ENCODE peak calls at places on chromosomes 6 and 20, in four cellular contexts. One of them, this sample, is unnamed.

GRCh38 chr6:30879684-30880427 is 4.5 kb upstream of the DDR1 start:
- DNase-seq in IMR-90: no peak
- DNase-seq in K562: peak
- DNase-seq in HepG2: no peak
- DNase-seq in this sample: no peak

GRCh38 chr6:125230674-125231073 is 71.1 kb downstream of the HDDC2 start:
- DNase-seq in K562: no peak
- DNase-seq in HepG2: no peak
- DNase-seq in IMR-90: no peak
- DNase-seq in this sample: no peak

GRCh38 chr6:139757766-139758655 is 383.6 kb upstream of the CITED2 start:
- DNase-seq in IMR-90: peak
- DNase-seq in HepG2: no peak
- DNase-seq in K562: no peak
- DNase-seq in this sample: no peak

GRCh38 chr6:32932132-32932868 is 8.5 kb downstream of the HLA-DMB start:
- DNase-seq in IMR-90: peak
- DNase-seq in K562: no peak
- DNase-seq in HepG2: no peak
- DNase-seq in this sample: no peak

GRCh38 chr6:20640181-20640580 is 105.9 kb downstream of the CDKAL1 start:
- DNase-seq in K562: no peak
- DNase-seq in HepG2: no peak
- DNase-seq in IMR-90: no peak
- DNase-seq in this sample: no peak

GRCh38 chr20:20664795-20665194 is 47.6 kb downstream of the RALGAPA2 start:
- DNase-seq in HepG2: peak
- DNase-seq in K562: no peak
- DNase-seq in IMR-90: no peak
- DNase-seq in this sample: peak

GRCh38 chr6:98871057-98871456 is 36.7 kb downstream of the POU3F2 start:
- DNase-seq in HepG2: no peak
- DNase-seq in K562: no peak
- DNase-seq in IMR-90: no peak
- DNase-seq in this sample: no peak

GRCh38 chr6:151022492-151022891 is 157.0 kb downstream of the MTHFD1L start:
- DNase-seq in HepG2: no peak
- DNase-seq in IMR-90: no peak
- DNase-seq in K562: no peak
- DNase-seq in this sample: no peak

GRCh38 chr6:100376103-100376502 is 88.6 kb downstream of the SIM1 start:
- DNase-seq in K562: no peak
- DNase-seq in HepG2: no peak
- DNase-seq in IMR-90: no peak
- DNase-seq in this sample: no peak

GRCh38 chr6:157635388-157636244 is 187.4 kb upstream of the SNX9 start:
- DNase-seq in K562: peak
- DNase-seq in IMR-90: no peak
- DNase-seq in HepG2: no peak
- DNase-seq in this sample: no peak

GRCh38 chr20:34558320-34559202 is at the start of gene MAP1LC3A:
- DNase-seq in K562: peak
- DNase-seq in HepG2: no peak
- DNase-seq in IMR-90: peak
- DNase-seq in this sample: peak

GRCh38 chr20:63577317-63577894 is 3.4 kb upstream of the HELZ2 start:
- DNase-seq in IMR-90: no peak
- DNase-seq in HepG2: no peak
- DNase-seq in K562: no peak
- DNase-seq in this sample: no peak

GRCh38 chr6:82705579-82705978 is 342.0 kb downstream of the TPBG start:
- DNase-seq in K562: no peak
- DNase-seq in HepG2: no peak
- DNase-seq in IMR-90: no peak
- DNase-seq in this sample: no peak

GRCh38 chr6:42380208-42380979 is 71.3 kb downstream of the TRERF1 start:
- DNase-seq in IMR-90: no peak
- DNase-seq in K562: no peak
- DNase-seq in HepG2: no peak
- DNase-seq in this sample: no peak

GRCh38 chr6:36387440-36388303 is at the start of gene ETV7:
- DNase-seq in K562: no peak
- DNase-seq in IMR-90: peak
- DNase-seq in HepG2: no peak
- DNase-seq in this sample: no peak

GRCh38 chr6:104407957-104408356 is 451.8 kb downstream of the HACE1 start:
- DNase-seq in IMR-90: no peak
- DNase-seq in K562: no peak
- DNase-seq in HepG2: no peak
- DNase-seq in this sample: no peak

GRCh38 chr6:104411302-104411701 is 448.4 kb downstream of the HACE1 start:
- DNase-seq in K562: no peak
- DNase-seq in IMR-90: no peak
- DNase-seq in HepG2: no peak
- DNase-seq in this sample: no peak

GRCh38 chr6:104414723-104415122 is 445.0 kb downstream of the HACE1 start:
- DNase-seq in K562: no peak
- DNase-seq in HepG2: no peak
- DNase-seq in IMR-90: no peak
- DNase-seq in this sample: no peak

GRCh38 chr6:104413767-104414166 is 446.0 kb downstream of the HACE1 start:
- DNase-seq in IMR-90: no peak
- DNase-seq in HepG2: no peak
- DNase-seq in K562: peak
- DNase-seq in this sample: no peak

DNA sequence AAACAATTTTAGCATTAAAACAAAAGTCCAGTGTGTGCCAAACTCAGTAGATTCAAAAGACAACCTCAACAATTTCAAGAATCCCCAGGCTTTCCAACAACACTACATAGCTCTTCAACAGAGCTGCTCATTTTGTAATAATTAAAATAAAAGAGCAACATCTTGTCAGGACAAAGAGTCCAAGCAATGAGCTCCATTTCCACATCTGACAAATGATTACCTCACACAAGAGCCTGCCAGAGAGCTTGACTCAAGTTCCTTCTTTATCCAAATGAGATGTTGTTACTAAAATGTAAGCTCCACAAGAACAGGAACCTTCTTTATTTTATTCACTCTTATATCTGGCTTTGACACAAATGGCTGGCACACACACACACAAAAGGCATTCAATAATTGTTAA is 449.8 kb downstream of the HACE1 start:
- DNase-seq in K562: no peak
- DNase-seq in HepG2: no peak
- DNase-seq in IMR-90: no peak
- DNase-seq in this sample: no peak
- TF ChIP-seq MAZ in K562: no peak
- TF ChIP-seq MAZ in HepG2: no peak
- TF ChIP-seq MAZ in IMR-90: no peak
- TF ChIP-seq MAZ in this sample: no peak

GRCh38 chr6:73152556-73152955 is 72.7 kb downstream of the KHDC1L start:
- DNase-seq in IMR-90: no peak
- DNase-seq in K562: no peak
- DNase-seq in HepG2: no peak
- DNase-seq in this sample: no peak
- TF ChIP-seq MAZ in IMR-90: no peak
- TF ChIP-seq MAZ in K562: no peak
- TF ChIP-seq MAZ in HepG2: no peak
- TF ChIP-seq MAZ in this sample: no peak

GRCh38 chr6:96704713-96705112 is 132.6 kb downstream of the GPR63 start:
- DNase-seq in K562: no peak
- DNase-seq in HepG2: no peak
- DNase-seq in IMR-90: no peak
- DNase-seq in this sample: no peak
- TF ChIP-seq MAZ in K562: no peak
- TF ChIP-seq MAZ in HepG2: no peak
- TF ChIP-seq MAZ in IMR-90: no peak
- TF ChIP-seq MAZ in this sample: no peak

GRCh38 chr6:37630281-37630799 is 67.3 kb downstream of the MDGA1 start:
- DNase-seq in IMR-90: peak
- DNase-seq in HepG2: peak
- DNase-seq in K562: no peak
- DNase-seq in this sample: peak
- TF ChIP-seq MAZ in IMR-90: peak
- TF ChIP-seq MAZ in HepG2: no peak
- TF ChIP-seq MAZ in K562: no peak
- TF ChIP-seq MAZ in this sample: no peak

GRCh38 chr6:53143710-53144109 is 4.9 kb downstream of the GCM1 start:
- DNase-seq in K562: no peak
- DNase-seq in IMR-90: no peak
- DNase-seq in HepG2: no peak
- DNase-seq in this sample: no peak
- TF ChIP-seq MAZ in K562: no peak
- TF ChIP-seq MAZ in IMR-90: no peak
- TF ChIP-seq MAZ in HepG2: no peak
- TF ChIP-seq MAZ in this sample: no peak

GRCh38 chr6:26234421-26235239 is 130.4 kb upstream of the BTN3A2 start:
- DNase-seq in IMR-90: peak
- DNase-seq in K562: peak
- DNase-seq in HepG2: no peak
- DNase-seq in this sample: peak

GRCh38 chr6:26232306-26232949 is 132.6 kb upstream of the BTN3A2 start:
- DNase-seq in HepG2: no peak
- DNase-seq in IMR-90: no peak
- DNase-seq in K562: no peak
- DNase-seq in this sample: no peak

GRCh38 chr6:26231006-26231587 is 133.9 kb upstream of the BTN3A2 start:
- DNase-seq in K562: no peak
- DNase-seq in IMR-90: no peak
- DNase-seq in HepG2: no peak
- DNase-seq in this sample: no peak

GRCh38 chr6:26233608-26234420 is 131.2 kb upstream of the BTN3A2 start:
- DNase-seq in K562: peak
- DNase-seq in IMR-90: peak
- DNase-seq in HepG2: no peak
- DNase-seq in this sample: peak

GRCh38 chr6:26232950-26233607 is 131.9 kb upstream of the BTN3A2 start:
- DNase-seq in IMR-90: peak
- DNase-seq in K562: no peak
- DNase-seq in HepG2: no peak
- DNase-seq in this sample: no peak
- TF ChIP-seq MAZ in IMR-90: no peak
- TF ChIP-seq MAZ in K562: no peak
- TF ChIP-seq MAZ in HepG2: no peak
- TF ChIP-seq MAZ in this sample: no peak

GRCh38 chr6:34512738-34513115 is 43.4 kb downstream of the SPDEF start:
- DNase-seq in HepG2: no peak
- DNase-seq in IMR-90: no peak
- DNase-seq in K562: no peak
- DNase-seq in this sample: no peak

GRCh38 chr6:34511923-34512737 is 44.0 kb downstream of the SPDEF start:
- DNase-seq in HepG2: no peak
- DNase-seq in K562: no peak
- DNase-seq in IMR-90: no peak
- DNase-seq in this sample: no peak

GRCh38 chr6:34514593-34515472 is 41.3 kb downstream of the SPDEF start:
- DNase-seq in HepG2: no peak
- DNase-seq in IMR-90: peak
- DNase-seq in K562: peak
- DNase-seq in this sample: no peak

GRCh38 chr6:34514112-34514511 is 42.0 kb downstream of the SPDEF start:
- DNase-seq in K562: no peak
- DNase-seq in HepG2: no peak
- DNase-seq in IMR-90: no peak
- DNase-seq in this sample: no peak

GRCh38 chr6:34513628-34514027 is 42.5 kb downstream of the SPDEF start:
- DNase-seq in K562: peak
- DNase-seq in HepG2: no peak
- DNase-seq in IMR-90: no peak
- DNase-seq in this sample: no peak
- TF ChIP-seq MAZ in K562: no peak
- TF ChIP-seq MAZ in HepG2: no peak
- TF ChIP-seq MAZ in IMR-90: no peak
- TF ChIP-seq MAZ in this sample: no peak

GRCh38 chr6:52815167-52816092 is 11.8 kb upstream of the GSTA1 start:
- DNase-seq in HepG2: peak
- DNase-seq in K562: peak
- DNase-seq in IMR-90: peak
- DNase-seq in this sample: peak
- TF ChIP-seq MAZ in HepG2: no peak
- TF ChIP-seq MAZ in K562: no peak
- TF ChIP-seq MAZ in IMR-90: no peak
- TF ChIP-seq MAZ in this sample: no peak

DNA sequence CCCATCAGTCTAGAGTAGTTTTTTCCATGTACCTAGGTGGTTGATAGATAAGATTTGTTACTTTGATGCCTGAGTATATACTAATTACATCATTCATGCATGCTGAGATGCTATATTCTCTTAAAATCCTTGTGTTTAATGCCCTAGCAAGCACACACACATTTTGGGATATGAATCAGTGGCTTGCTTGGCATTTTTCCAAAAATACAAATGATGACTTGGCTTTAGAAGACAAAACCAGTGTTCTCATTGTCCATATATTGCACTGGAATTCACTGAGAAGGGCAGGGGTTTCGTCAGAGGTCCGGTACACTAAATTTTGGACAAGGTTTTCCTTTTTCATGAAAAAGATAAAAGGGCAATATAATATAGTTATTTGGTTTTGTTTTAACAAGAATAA is 24.9 kb downstream of the GTPBP2 start:
- DNase-seq in HepG2: no peak
- DNase-seq in IMR-90: peak
- DNase-seq in K562: no peak
- DNase-seq in this sample: no peak
- TF ChIP-seq MAZ in HepG2: no peak
- TF ChIP-seq MAZ in IMR-90: no peak
- TF ChIP-seq MAZ in K562: no peak
- TF ChIP-seq MAZ in this sample: no peak